ENCODE peak calls at places on chromosomes 2 and 18, in five cellular contexts. One of them, this sample, is unnamed.

GRCh38 chr2:71609441-71609840 is 156.1 kb downstream of the DYSF start:
- DNase-seq in T-helper 9 cell: no peak
- DNase-seq in neural progenitor cell: no peak
- DNase-seq in Daoy: no peak
- DNase-seq in iris pigment epithelial cell: peak; percentile 44
- DNase-seq in this sample: peak; percentile 2

GRCh38 chr2:65464604-65465003 is 32.2 kb upstream of the SPRED2 start:
- DNase-seq in T-helper 9 cell: no peak
- DNase-seq in neural progenitor cell: no peak
- DNase-seq in Daoy: no peak
- DNase-seq in iris pigment epithelial cell: no peak
- DNase-seq in this sample: no peak

GRCh38 chr2:64524604-64525322 is 635 bp downstream of the AFTPH start:
- DNase-seq in T-helper 9 cell: no peak
- DNase-seq in neural progenitor cell: peak; percentile 78
- DNase-seq in Daoy: peak; percentile 29
- DNase-seq in iris pigment epithelial cell: peak; percentile 27
- DNase-seq in this sample: no peak

GRCh38 chr2:44946681-44947360 is 5.3 kb downstream of the SIX3 start:
- DNase-seq in T-helper 9 cell: no peak
- DNase-seq in neural progenitor cell: no peak
- DNase-seq in Daoy: no peak
- DNase-seq in iris pigment epithelial cell: no peak
- DNase-seq in this sample: no peak

GRCh38 chr2:71934320-71934593 is 213.4 kb downstream of the CYP26B1 start:
- DNase-seq in T-helper 9 cell: no peak
- DNase-seq in neural progenitor cell: no peak
- DNase-seq in Daoy: no peak
- DNase-seq in iris pigment epithelial cell: no peak
- DNase-seq in this sample: no peak

GRCh38 chr2:68716539-68716938 is 18.1 kb upstream of the ARHGAP25 start:
- DNase-seq in T-helper 9 cell: no peak
- DNase-seq in neural progenitor cell: no peak
- DNase-seq in Daoy: no peak
- DNase-seq in iris pigment epithelial cell: no peak
- DNase-seq in this sample: no peak

GRCh38 chr18:35432565-35433001 is 55.4 kb upstream of the ZNF396 start:
- DNase-seq in T-helper 9 cell: no peak
- DNase-seq in neural progenitor cell: no peak
- DNase-seq in Daoy: no peak
- DNase-seq in iris pigment epithelial cell: no peak
- DNase-seq in this sample: peak; percentile 23

GRCh38 chr2:57987835-57988573 is 58.6 kb upstream of the VRK2 start:
- DNase-seq in T-helper 9 cell: no peak
- DNase-seq in neural progenitor cell: no peak
- DNase-seq in Daoy: peak; percentile 55
- DNase-seq in iris pigment epithelial cell: peak; percentile 11
- DNase-seq in this sample: peak; percentile 1

GRCh38 chr2:121898483-121898882 is 143.0 kb downstream of the TSN start:
- DNase-seq in T-helper 9 cell: no peak
- DNase-seq in neural progenitor cell: no peak
- DNase-seq in Daoy: peak; percentile 73
- DNase-seq in iris pigment epithelial cell: peak; percentile 49
- DNase-seq in this sample: no peak

GRCh38 chr2:195022514-195022842 is 634.5 kb upstream of the SLC39A10 start:
- DNase-seq in T-helper 9 cell: no peak
- DNase-seq in neural progenitor cell: no peak
- DNase-seq in Daoy: no peak
- DNase-seq in iris pigment epithelial cell: no peak
- DNase-seq in this sample: no peak

GRCh38 chr18:76589309-76589708 is 94.3 kb upstream of the ZNF516 start:
- DNase-seq in T-helper 9 cell: no peak
- DNase-seq in neural progenitor cell: no peak
- DNase-seq in Daoy: no peak
- DNase-seq in iris pigment epithelial cell: no peak
- DNase-seq in this sample: no peak

GRCh38 chr2:203972066-203972465 is 35.5 kb downstream of the ICOS start:
- DNase-seq in T-helper 9 cell: no peak
- DNase-seq in neural progenitor cell: no peak
- DNase-seq in Daoy: no peak
- DNase-seq in iris pigment epithelial cell: no peak
- DNase-seq in this sample: no peak

GRCh38 chr2:215466097-215466909 is 30.4 kb upstream of the FN1 start:
- DNase-seq in T-helper 9 cell: no peak
- DNase-seq in neural progenitor cell: no peak
- DNase-seq in Daoy: no peak
- DNase-seq in iris pigment epithelial cell: no peak
- DNase-seq in this sample: no peak

GRCh38 chr2:142395294-142395693 is 264.5 kb upstream of the LRP1B start:
- DNase-seq in T-helper 9 cell: no peak
- DNase-seq in neural progenitor cell: no peak
- DNase-seq in Daoy: no peak
- DNase-seq in iris pigment epithelial cell: no peak
- DNase-seq in this sample: no peak

GRCh38 chr18:62716679-62717058 is 1.3 kb downstream of the PHLPP1 start:
- DNase-seq in T-helper 9 cell: peak; percentile 47
- DNase-seq in neural progenitor cell: peak; percentile 79
- DNase-seq in Daoy: peak; percentile 35
- DNase-seq in iris pigment epithelial cell: peak; percentile 46
- DNase-seq in this sample: no peak

GRCh38 chr2:38064805-38065501 is 11.0 kb downstream of the CYP1B1 start:
- DNase-seq in T-helper 9 cell: no peak
- DNase-seq in neural progenitor cell: no peak
- DNase-seq in Daoy: no peak
- DNase-seq in iris pigment epithelial cell: no peak
- DNase-seq in this sample: no peak

GRCh38 chr2:20514596-20515269 is 67.9 kb downstream of the RHOB start:
- DNase-seq in T-helper 9 cell: no peak
- DNase-seq in neural progenitor cell: no peak
- DNase-seq in Daoy: peak; percentile 97
- DNase-seq in iris pigment epithelial cell: peak; percentile 99
- DNase-seq in this sample: peak; percentile 85

GRCh38 chr2:234881413-234882241 is 70.2 kb upstream of the SH3BP4 start:
- DNase-seq in T-helper 9 cell: no peak
- DNase-seq in neural progenitor cell: peak; percentile 73
- DNase-seq in Daoy: peak; percentile 96
- DNase-seq in iris pigment epithelial cell: peak; percentile 91
- DNase-seq in this sample: no peak

GRCh38 chr2:160228141-160228963 is 28.3 kb upstream of the ITGB6 start:
- DNase-seq in T-helper 9 cell: no peak
- DNase-seq in neural progenitor cell: no peak
- DNase-seq in Daoy: peak; percentile 86
- DNase-seq in iris pigment epithelial cell: peak; percentile 97
- DNase-seq in this sample: no peak

GRCh38 chr2:150374562-150374961 is 112.9 kb downstream of the RND3 start:
- DNase-seq in T-helper 9 cell: no peak
- DNase-seq in neural progenitor cell: no peak
- DNase-seq in Daoy: no peak
- DNase-seq in iris pigment epithelial cell: no peak
- DNase-seq in this sample: no peak

GRCh38 chr2:141015339-141016047 is 1115.3 kb downstream of the LRP1B start:
- DNase-seq in T-helper 9 cell: no peak
- DNase-seq in neural progenitor cell: peak; percentile 57
- DNase-seq in Daoy: no peak
- DNase-seq in iris pigment epithelial cell: peak; percentile 28
- DNase-seq in this sample: peak; percentile 17

GRCh38 chr18:80109676-80110078 is 615 bp downstream of the ADNP2 start:
- DNase-seq in T-helper 9 cell: no peak
- DNase-seq in neural progenitor cell: peak; percentile 75
- DNase-seq in Daoy: no peak
- DNase-seq in iris pigment epithelial cell: peak; percentile 55
- DNase-seq in this sample: no peak

GRCh38 chr2:239991689-239992314 is 33.3 kb downstream of the NDUFA10 start:
- DNase-seq in T-helper 9 cell: no peak
- DNase-seq in neural progenitor cell: peak; percentile 63
- DNase-seq in Daoy: peak; percentile 15
- DNase-seq in iris pigment epithelial cell: peak; percentile 61
- DNase-seq in this sample: peak; percentile 16

GRCh38 chr2:230130668-230131364 is 62.1 kb upstream of the SLC16A14 start:
- DNase-seq in T-helper 9 cell: no peak
- DNase-seq in neural progenitor cell: no peak
- DNase-seq in Daoy: peak; percentile 73
- DNase-seq in iris pigment epithelial cell: peak; percentile 93
- DNase-seq in this sample: no peak

GRCh38 chr2:51720826-51721225 is 688.9 kb upstream of the NRXN1 start:
- DNase-seq in T-helper 9 cell: no peak
- DNase-seq in neural progenitor cell: no peak
- DNase-seq in Daoy: no peak
- DNase-seq in iris pigment epithelial cell: peak; percentile 53
- DNase-seq in this sample: no peak

GRCh38 chr2:179612108-179612507 is 249.3 kb downstream of the ZNF385B start:
- DNase-seq in T-helper 9 cell: no peak
- DNase-seq in neural progenitor cell: no peak
- DNase-seq in Daoy: no peak
- DNase-seq in iris pigment epithelial cell: peak; percentile 57
- DNase-seq in this sample: peak; percentile 28

GRCh38 chr18:73421010-73421409 is 553.2 kb upstream of the NETO1 start:
- DNase-seq in T-helper 9 cell: no peak
- DNase-seq in neural progenitor cell: no peak
- DNase-seq in Daoy: no peak
- DNase-seq in iris pigment epithelial cell: no peak
- DNase-seq in this sample: no peak

GRCh38 chr18:28793911-28794310 is 617.0 kb upstream of the CDH2 start:
- DNase-seq in T-helper 9 cell: no peak
- DNase-seq in neural progenitor cell: no peak
- DNase-seq in Daoy: peak; percentile 47
- DNase-seq in iris pigment epithelial cell: no peak
- DNase-seq in this sample: no peak

GRCh38 chr2:195363496-195363895 is 293.5 kb upstream of the SLC39A10 start:
- DNase-seq in T-helper 9 cell: no peak
- DNase-seq in neural progenitor cell: no peak
- DNase-seq in Daoy: no peak
- DNase-seq in iris pigment epithelial cell: peak; percentile 83
- DNase-seq in this sample: peak; percentile 16

GRCh38 chr2:237162959-237163358 is 77.3 kb downstream of the COPS8 start:
- DNase-seq in T-helper 9 cell: no peak
- DNase-seq in neural progenitor cell: no peak
- DNase-seq in Daoy: no peak
- DNase-seq in iris pigment epithelial cell: no peak
- DNase-seq in this sample: no peak

GRCh38 chr2:44668336-44668735 is 273.2 kb upstream of the SIX3 start:
- DNase-seq in T-helper 9 cell: no peak
- DNase-seq in neural progenitor cell: peak; percentile 30
- DNase-seq in Daoy: no peak
- DNase-seq in iris pigment epithelial cell: no peak
- DNase-seq in this sample: no peak

GRCh38 chr18:2547477-2548087 is 23.7 kb downstream of the METTL4 start:
- DNase-seq in T-helper 9 cell: no peak
- DNase-seq in neural progenitor cell: peak; percentile 65
- DNase-seq in Daoy: peak; percentile 7
- DNase-seq in iris pigment epithelial cell: peak; percentile 67
- DNase-seq in this sample: no peak

GRCh38 chr2:103875111-103875510 is 978.8 kb upstream of the POU3F3 start:
- DNase-seq in T-helper 9 cell: no peak
- DNase-seq in neural progenitor cell: no peak
- DNase-seq in Daoy: no peak
- DNase-seq in iris pigment epithelial cell: no peak
- DNase-seq in this sample: no peak

GRCh38 chr2:142119347-142119746 is 11.5 kb downstream of the LRP1B start:
- DNase-seq in T-helper 9 cell: no peak
- DNase-seq in neural progenitor cell: no peak
- DNase-seq in Daoy: no peak
- DNase-seq in iris pigment epithelial cell: no peak
- DNase-seq in this sample: no peak

GRCh38 chr2:47048801-47049480 is 106.2 kb downstream of the STPG4 start:
- DNase-seq in T-helper 9 cell: no peak
- DNase-seq in neural progenitor cell: peak; percentile 37
- DNase-seq in Daoy: no peak
- DNase-seq in iris pigment epithelial cell: no peak
- DNase-seq in this sample: no peak

GRCh38 chr2:145221511-145221910 is 701.6 kb upstream of the ZEB2 start:
- DNase-seq in T-helper 9 cell: no peak
- DNase-seq in neural progenitor cell: no peak
- DNase-seq in Daoy: no peak
- DNase-seq in iris pigment epithelial cell: peak; percentile 3
- DNase-seq in this sample: no peak

GRCh38 chr2:42859801-42860200 is 67.4 kb upstream of the HAAO start:
- DNase-seq in T-helper 9 cell: no peak
- DNase-seq in neural progenitor cell: no peak
- DNase-seq in Daoy: no peak
- DNase-seq in iris pigment epithelial cell: peak; percentile 29
- DNase-seq in this sample: no peak

GRCh38 chr2:142031656-142032055 is 99.2 kb downstream of the LRP1B start:
- DNase-seq in T-helper 9 cell: no peak
- DNase-seq in neural progenitor cell: no peak
- DNase-seq in Daoy: no peak
- DNase-seq in iris pigment epithelial cell: no peak
- DNase-seq in this sample: no peak

This sample was measured in AG04449.